ENCODE peak calls at places on chromosomes 1 and 21, in seven cellular contexts. C is activated naive CD8-positive, alpha-beta T cell treated with anti-CD3 and anti-CD28 coated beads, Interleukin-2, amount 50 U/mL, for 24 hours; Y is activated CD4-positive, alpha-beta T cell treated with anti-CD3 and anti-CD28 coated beads, Interleukin-2, amount 10 ng/mL, durations not matched to agents 7 days and 5 days; W is activated T-helper 1 cell treated with Interleukin-2 at 50 U/mL for 16 hours; J is ovary; V is putamen; F is colonic mucosa. B is an unnamed sample.

GRCh38 chr21:36396971-36397370 is 11.8 kb downstream of the CHAF1B start:
- DNase-seq in C (no peak), Y (no peak), W (no peak), J (no peak), V (no peak), F (no peak), B (no peak)

GRCh38 chr1:162733336-162733590 is 57.2 kb upstream of the HSD17B7 start:
- DNase-seq in C (no peak), Y (no peak), W (no peak), J (no peak), V (no peak), F (no peak), B (no peak)

GRCh38 chr1:198201956-198202784 is 45.4 kb downstream of the NEK7 start:
- DNase-seq in C (peak), Y (no peak), W (no peak), J (no peak), V (no peak), F (no peak), B (peak)

GRCh38 chr1:88104234-88104633 is 579.8 kb upstream of the PKN2 start:
- DNase-seq in C (no peak), Y (no peak), W (no peak), J (no peak), V (no peak), F (no peak), B (no peak)

GRCh38 chr1:40948741-40949528 is 30.6 kb upstream of the CTPS1 start:
- DNase-seq in C (peak), Y (peak), W (peak), J (no peak), V (peak), F (peak), B (peak)

GRCh38 chr1:93685918-93686317 is 4.3 kb upstream of the BCAR3 start:
- DNase-seq in C (no peak), Y (no peak), W (no peak), J (no peak), V (no peak), F (no peak), B (no peak)

GRCh38 chr1:50967416-50968020 is 2.5 kb upstream of the CDKN2C start:
- DNase-seq in C (no peak), Y (no peak), W (no peak), J (no peak), V (no peak), F (no peak), B (no peak)

GRCh38 chr1:112904831-112905227 is 51.2 kb downstream of the SLC16A1 start:
- DNase-seq in C (no peak), Y (no peak), W (no peak), J (no peak), V (no peak), F (peak), B (no peak)

GRCh38 chr1:244435562-244436205 is 16.0 kb downstream of the ADSS2 start:
- DNase-seq in C (peak), Y (no peak), W (no peak), J (no peak), V (no peak), F (no peak), B (peak)

GRCh38 chr1:236156512-236157208 is 14.3 kb downstream of the GPR137B start:
- DNase-seq in C (no peak), Y (peak), W (no peak), J (no peak), V (peak), F (no peak), B (peak)

GRCh38 chr1:203144661-203145060 is 17.1 kb downstream of the ADORA1 start:
- DNase-seq in C (no peak), Y (no peak), W (no peak), J (no peak), V (peak), F (no peak), B (no peak)

GRCh38 chr1:13564073-13564472 is 19.6 kb upstream of the PDPN start:
- DNase-seq in C (no peak), Y (no peak), W (no peak), J (no peak), V (no peak), F (no peak), B (no peak)

GRCh38 chr1:42806593-42806992 is 10.3 kb upstream of the ERMAP start:
- DNase-seq in C (no peak), Y (no peak), W (no peak), J (no peak), V (no peak), F (no peak), B (no peak)

GRCh38 chr1:54160351-54160750 is 7.6 kb upstream of the CDCP2 start:
- DNase-seq in C (no peak), Y (no peak), W (no peak), J (no peak), V (no peak), F (no peak), B (no peak)

GRCh38 chr1:93604411-93604810 is 77.2 kb downstream of the BCAR3 start:
- DNase-seq in C (no peak), Y (no peak), W (no peak), J (no peak), V (no peak), F (no peak), B (no peak)

GRCh38 chr1:17891205-17892110 is 136.3 kb downstream of the ACTL8 start:
- DNase-seq in C (no peak), Y (no peak), W (no peak), J (no peak), V (no peak), F (no peak), B (no peak)